ENCODE peak calls at places on chromosomes 5 and 9, in six cellular contexts. N, S, D, G, U and Z are unnamed samples.

GRCh38 chr9:94758844-94759243 is 32.3 kb downstream of the AOPEP start:
- DNase-seq in N (no peak), S (no peak), D (no peak), G (no peak), U (no peak), Z (no peak)

GRCh38 chr5:20694121-20694520 is 706.1 kb upstream of the CDH18 start:
- DNase-seq in N (no peak), S (no peak), D (no peak), G (no peak), U (no peak), Z (no peak)

GRCh38 chr5:67063055-67063454 is 133.5 kb downstream of the CD180 start:
- DNase-seq in N (no peak), S (no peak), D (no peak), G (no peak), U (no peak), Z (no peak)

GRCh38 chr9:72292874-72293607 is 72.0 kb downstream of the ZFAND5 start:
- DNase-seq in N (peak; percentile 91), S (no peak), D (no peak), G (no peak), U (peak; percentile 30), Z (peak; percentile 52)

GRCh38 chr9:33964369-33964768 is 84.3 kb downstream of the UBAP2 start:
- DNase-seq in N (no peak), S (no peak), D (no peak), G (no peak), U (no peak), Z (no peak)

GRCh38 chr5:16588434-16589214 is 28.2 kb downstream of the RETREG1 start:
- DNase-seq in N (no peak), S (no peak), D (no peak), G (no peak), U (no peak), Z (no peak)

GRCh38 chr9:114303571-114303970 is 19.3 kb upstream of the ORM1 start:
- DNase-seq in N (no peak), S (no peak), D (no peak), G (no peak), U (no peak), Z (peak; percentile 2)

GRCh38 chr9:5951686-5952211 is 61.1 kb downstream of the MLANA start:
- DNase-seq in N (peak; percentile 34), S (no peak), D (no peak), G (no peak), U (no peak), Z (no peak)

GRCh38 chr5:91175708-91176107 is 207.4 kb downstream of the ARRDC3 start:
- DNase-seq in N (no peak), S (no peak), D (no peak), G (no peak), U (no peak), Z (no peak)

GRCh38 chr9:109426621-109427402 is 71.3 kb downstream of the PTPN3 start:
- DNase-seq in N (no peak), S (no peak), D (no peak), G (no peak), U (no peak), Z (no peak)

GRCh38 chr5:95870105-95870672 is 47.7 kb upstream of the GLRX start:
- DNase-seq in N (peak; percentile 67), S (no peak), D (no peak), G (no peak), U (no peak), Z (no peak)

GRCh38 chr9:82438581-82438980 is 450.0 kb downstream of the SPATA31D1 start:
- DNase-seq in N (no peak), S (no peak), D (no peak), G (no peak), U (no peak), Z (no peak)

GRCh38 chr9:125982798-125983406 is 235.7 kb downstream of the PBX3 start:
- DNase-seq in N (no peak), S (no peak), D (no peak), G (no peak), U (no peak), Z (no peak)

GRCh38 chr9:20831028-20831427 is 147.0 kb downstream of the FOCAD start:
- DNase-seq in N (no peak), S (no peak), D (no peak), G (no peak), U (no peak), Z (no peak)

GRCh38 chr5:37576496-37576895 is 197.4 kb downstream of the WDR70 start:
- DNase-seq in N (no peak), S (no peak), D (no peak), G (no peak), U (no peak), Z (no peak)

GRCh38 chr5:151686673-151687378 is at the start of gene SPARC:
- DNase-seq in N (peak; percentile 98), S (no peak), D (peak; percentile 82), G (no peak), U (peak; percentile 84), Z (peak; percentile 56)

GRCh38 chr5:157025093-157025698 is 33.7 kb downstream of the HAVCR1 start:
- DNase-seq in N (no peak), S (peak; percentile 48), D (no peak), G (peak; percentile 68), U (peak; percentile 11), Z (peak; percentile 22)

GRCh38 chr9:83294816-83295215 is 231.9 kb upstream of the RASEF start:
- DNase-seq in N (no peak), S (no peak), D (no peak), G (no peak), U (no peak), Z (no peak)

GRCh38 chr9:108636023-108636422 is 219.8 kb downstream of the ACTL7B start:
- DNase-seq in N (no peak), S (no peak), D (no peak), G (no peak), U (no peak), Z (no peak)

GRCh38 chr5:79107020-79107796 is 4.4 kb upstream of the BHMT start:
- DNase-seq in N (peak; percentile 87), S (no peak), D (no peak), G (no peak), U (no peak), Z (no peak)

GRCh38 chr5:142324377-142324870 is 397 bp downstream of the SPRY4 start:
- DNase-seq in N (no peak), S (no peak), D (peak; percentile 69), G (no peak), U (peak; percentile 45), Z (no peak)

GRCh38 chr5:116970318-116970717 is 395.7 kb upstream of the SEMA6A start:
- DNase-seq in N (peak; percentile 55), S (no peak), D (no peak), G (no peak), U (no peak), Z (no peak)

GRCh38 chr5:131677115-131677514 is 42.1 kb upstream of the RAPGEF6 start:
- DNase-seq in N (no peak), S (no peak), D (no peak), G (no peak), U (no peak), Z (no peak)

GRCh38 chr5:131671409-131671808 is 36.4 kb upstream of the RAPGEF6 start:
- DNase-seq in N (peak; percentile 59), S (no peak), D (no peak), G (no peak), U (no peak), Z (no peak)

GRCh38 chr5:131671994-131672655 is 37.1 kb upstream of the RAPGEF6 start:
- DNase-seq in N (peak; percentile 90), S (no peak), D (no peak), G (no peak), U (peak; percentile 31), Z (no peak)

DNA sequence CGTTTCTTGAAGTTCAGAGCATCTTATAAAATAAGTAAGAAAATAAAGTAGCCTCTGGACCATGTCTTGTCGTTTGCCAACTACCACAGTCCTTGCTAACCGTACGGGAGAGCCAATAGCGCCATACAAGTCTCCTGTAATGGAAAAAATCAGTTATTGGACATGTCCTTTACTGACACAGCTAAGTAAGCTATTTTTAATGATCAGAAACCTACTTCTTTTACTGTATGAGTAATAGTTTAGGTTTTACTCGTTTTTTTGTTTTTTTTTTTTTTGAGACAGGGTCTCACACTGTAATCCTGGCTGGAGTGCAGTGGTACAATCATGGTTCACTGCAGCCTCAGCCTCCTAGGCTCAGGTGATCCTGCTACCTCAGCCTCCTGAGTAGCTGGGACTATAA is 37.8 kb upstream of the RAPGEF6 start:
- DNase-seq in N (no peak), S (no peak), D (no peak), G (no peak), U (no peak), Z (no peak)
- H3K27ac ChIP-seq in N (no peak overlapping the region), S (no peak overlapping the region), D (peak overlapping the region; percentile 76), G (no peak overlapping the region), U (peak overlapping the region; percentile 66), Z (peak overlapping the region; percentile 78)

DNA sequence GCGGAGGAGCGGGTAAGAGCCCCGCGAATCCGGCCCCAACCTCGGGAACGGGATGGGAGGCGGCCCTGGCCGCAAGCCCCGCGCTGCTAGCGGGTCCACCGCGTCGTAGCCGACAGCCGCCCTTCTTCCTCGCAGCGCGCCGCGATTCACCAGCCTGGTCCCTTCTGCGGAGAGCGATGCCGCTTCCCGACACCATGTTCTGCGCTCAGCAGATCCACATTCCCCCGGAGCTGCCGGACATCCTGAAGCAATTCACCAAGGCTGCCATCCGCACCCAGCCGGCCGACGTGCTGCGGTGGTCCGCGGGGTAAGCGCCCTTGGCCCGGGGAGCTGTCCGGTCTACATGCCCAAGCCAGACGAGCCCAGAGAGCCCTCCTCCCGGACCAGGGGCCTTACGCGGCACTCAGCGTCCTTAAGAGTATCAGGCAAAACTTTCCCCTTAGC is 335 bp downstream of the ROPN1L start:
- DNase-seq in N (peak; percentile 74), S (no peak), D (peak; percentile 72), G (peak; percentile 31), U (no peak), Z (no peak)
- H3K27ac ChIP-seq in N (no peak overlapping the region), S (peak overlapping the region; percentile 50), D (peak overlapping the region; percentile 70), G (peak overlapping the region; percentile 41), U (peak overlapping the region; percentile 79), Z (peak overlapping the region; percentile 82)

GRCh38 chr5:158313027-158313738 is 454.2 kb upstream of the CLINT1 start:
- DNase-seq in N (no peak), S (no peak), D (no peak), G (no peak), U (no peak), Z (no peak)

GRCh38 chr5:158317507-158317906 is 458.6 kb upstream of the CLINT1 start:
- DNase-seq in N (no peak), S (no peak), D (no peak), G (no peak), U (no peak), Z (peak; percentile 28)

DNA sequence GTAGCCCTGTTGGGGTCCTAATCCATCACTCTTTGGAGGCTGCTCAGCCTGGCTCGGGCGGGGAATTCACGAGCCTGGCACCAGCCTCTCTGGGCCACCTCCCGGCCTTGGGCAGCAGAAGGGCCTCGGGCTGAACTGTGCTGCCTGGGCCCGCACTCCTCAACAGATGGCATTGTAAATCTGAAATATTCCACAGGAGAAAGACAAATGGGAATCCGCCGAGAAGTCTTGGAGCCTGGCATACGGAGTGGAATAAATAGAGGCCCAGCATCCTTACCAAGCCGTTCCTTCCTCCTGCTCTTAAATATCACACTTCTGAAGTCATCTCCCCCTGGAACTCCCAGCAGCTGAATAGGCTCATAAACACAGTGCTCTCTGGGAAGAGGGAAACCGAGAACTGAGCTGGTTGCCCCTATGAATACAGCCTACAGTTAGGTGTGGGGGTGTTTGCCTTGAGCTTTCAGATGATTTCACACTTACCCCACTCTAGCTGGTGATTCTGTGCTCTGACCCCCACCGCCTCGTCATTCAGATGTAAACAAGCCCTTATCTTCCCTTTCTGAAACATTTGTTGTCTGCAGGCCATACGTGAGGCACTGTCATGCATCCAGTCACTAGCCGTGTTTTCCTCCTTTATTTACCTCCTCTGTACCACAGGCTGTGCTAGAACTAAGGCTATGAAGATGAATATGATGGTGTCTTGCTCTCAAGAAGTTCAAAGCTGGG is 455.0 kb upstream of the CLINT1 start:
- DNase-seq in N (no peak), S (no peak), D (no peak), G (no peak), U (no peak), Z (no peak)
- H3K27ac ChIP-seq in N (no peak overlapping the region), S (no peak overlapping the region), D (no peak overlapping the region), G (no peak overlapping the region), U (no peak overlapping the region), Z (no peak overlapping the region)

GRCh38 chr5:145978672-145979071 is 42.3 kb downstream of the SH3RF2 start:
- DNase-seq in N (no peak), S (no peak), D (no peak), G (no peak), U (no peak), Z (peak; percentile 66)
- H3K27ac ChIP-seq in N (peak overlapping the region; percentile 23), S (no peak overlapping the region), D (no peak overlapping the region), G (no peak overlapping the region), U (no peak overlapping the region), Z (peak overlapping the region; percentile 82)